ENCODE peak calls at places on chromosomes 5 and 9, in six cellular contexts. P is OCI-LY7; V is heart left ventricle; U is Karpas-422; W is naive thymus-derived CD4-positive, alpha-beta T cell; X is aorta. H is an unnamed sample. For H3K36me3, the result is how much of the 10 kb centered on the place peaks cover.

GRCh38 chr5:893711-894110 is 1.0 kb downstream of the TRIP13 start:
- DNase-seq in V (no peak), X (no peak), P (peak), W (no peak), U (no peak), H (no peak)

GRCh38 chr5:179612577-179613459 is 10.7 kb downstream of the HNRNPH1 start:
- DNase-seq in V (no peak), U (peak), W (no peak), X (no peak), P (no peak), H (no peak)

GRCh38 chr5:160923927-160924705 is 72.1 kb upstream of the ATP10B start:
- DNase-seq in P (no peak), V (no peak), U (no peak), W (no peak), X (no peak), H (peak)

GRCh38 chr9:125963932-125964331 is 216.8 kb downstream of the PBX3 start:
- DNase-seq in W (no peak), X (no peak), P (no peak), V (no peak), U (no peak), H (no peak)

GRCh38 chr5:33479321-33479720 is 38.6 kb downstream of the TARS1 start:
- DNase-seq in U (no peak), V (no peak), P (no peak), W (no peak), X (no peak), H (no peak)

GRCh38 chr9:90801507-90802289 is at the start of gene SYK:
- DNase-seq in P (peak), V (peak), X (peak), W (no peak), U (peak), H (peak)

GRCh38 chr5:170572453-170572852 is 68.6 kb downstream of the KCNIP1 start:
- DNase-seq in U (no peak), W (no peak), X (no peak), P (no peak), V (no peak), H (no peak)

GRCh38 chr5:122156724-122157325 is 27.5 kb downstream of the ZNF474 start:
- DNase-seq in P (peak), U (peak), W (peak), V (no peak), X (no peak), H (no peak)

GRCh38 chr5:131659290-131659689 is 24.3 kb upstream of the RAPGEF6 start:
- DNase-seq in V (peak), W (no peak), P (no peak), X (no peak), U (no peak), H (no peak)

GRCh38 chr5:131979816-131980215 is 31.6 kb downstream of the ACSL6 start:
- DNase-seq in V (no peak), X (no peak), P (no peak), W (no peak), U (no peak), H (no peak)

GRCh38 chr5:119400248-119400647 is 44.4 kb downstream of the TNFAIP8 start:
- DNase-seq in P (no peak), X (no peak), V (no peak), U (no peak), W (no peak), H (no peak)

GRCh38 chr5:126863402-126863801 is 86.5 kb downstream of the LMNB1 start:
- DNase-seq in U (no peak), V (no peak), X (no peak), W (no peak), P (no peak), H (no peak)

GRCh38 chr5:95959051-95959963 is 2.3 kb downstream of the ELL2 start:
- DNase-seq in U (no peak), W (no peak), X (no peak), P (no peak), V (no peak), H (no peak)

GRCh38 chr9:135095470-135096407 is 8.3 kb downstream of the OLFM1 start:
- DNase-seq in X (no peak), P (no peak), U (peak), V (no peak), W (no peak), H (no peak)

GRCh38 chr5:122352331-122352730 is 40.3 kb downstream of the SNCAIP start:
- DNase-seq in V (no peak), X (no peak), W (no peak), P (no peak), U (no peak), H (no peak)

GRCh38 chr9:708182-708555 is 133.3 kb upstream of the DMRT1 start:
- DNase-seq in P (no peak), W (no peak), V (no peak), U (no peak), X (no peak), H (no peak)

GRCh38 chr5:88251048-88251711 is 17.5 kb downstream of the TMEM161B start:
- DNase-seq in P (no peak), W (no peak), V (no peak), U (no peak), X (no peak), H (no peak)
- H3K27ac ChIP-seq in P (no peak), W (no peak), V (no peak), U (no peak), X (no peak), H (no peak)

GRCh38 chr9:104104407-104104806 is 10.3 kb downstream of the SMC2 start:
- DNase-seq in V (no peak), X (no peak), U (no peak), P (no peak), W (no peak), H (no peak)
- H3K36me3 ChIP-seq in V (half or more), X (under half), U (half or more), P (half or more), W (under half), H (half or more)

GRCh38 chr5:149733129-149733900 is 3.2 kb downstream of the PPARGC1B start:
- DNase-seq in W (no peak), X (no peak), P (no peak), U (no peak), V (no peak), H (no peak)
- H3K27ac ChIP-seq in W (no peak), X (no peak), P (no peak), U (peak), V (peak), H (no peak)

GRCh38 chr9:137742698-137743097 is 123.9 kb downstream of the EHMT1 start:
- DNase-seq in P (no peak), X (no peak), U (no peak), V (no peak), W (no peak), H (no peak)

GRCh38 chr9:137741330-137741729 is 122.5 kb downstream of the EHMT1 start:
- DNase-seq in V (no peak), X (no peak), P (no peak), W (no peak), U (no peak), H (no peak)

GRCh38 chr9:137739371-137739915 is 120.6 kb downstream of the EHMT1 start:
- DNase-seq in U (no peak), P (no peak), X (no peak), W (no peak), V (no peak), H (no peak)

GRCh38 chr9:137743695-137744094 is 124.9 kb downstream of the EHMT1 start:
- DNase-seq in V (no peak), U (no peak), P (no peak), X (no peak), W (no peak), H (no peak)

GRCh38 chr9:137740311-137740710 is 121.5 kb downstream of the EHMT1 start:
- DNase-seq in V (no peak), P (no peak), X (no peak), U (no peak), W (no peak), H (no peak)
- H3K36me3 ChIP-seq in V (under half), P (half or more), X (under half), U (under half), W (under half), H (under half)

GRCh38 chr5:67028981-67029380 is 167.6 kb downstream of the CD180 start:
- DNase-seq in V (no peak), U (no peak), P (no peak), W (no peak), X (no peak), H (no peak)
- H3K27ac ChIP-seq in V (no peak), U (no peak), P (no peak), W (no peak), X (no peak), H (no peak)

GRCh38 chr9:72974501-72974900 is 21.6 kb upstream of the ALDH1A1 start:
- DNase-seq in U (no peak), V (no peak), W (no peak), P (no peak), X (no peak), H (no peak)

GRCh38 chr9:72972636-72973035 is 19.8 kb upstream of the ALDH1A1 start:
- DNase-seq in U (no peak), V (no peak), W (no peak), X (no peak), P (no peak), H (no peak)

GRCh38 chr9:72971411-72971810 is 18.6 kb upstream of the ALDH1A1 start:
- DNase-seq in W (no peak), P (no peak), V (no peak), U (no peak), X (no peak), H (no peak)
- H3K36me3 ChIP-seq in W (under half), P (under half), V (under half), U (under half), X (under half), H (under half)